ENCODE peak calls at places on chromosomes 13 and 19, in five cellular contexts. One of them, this sample, is unnamed. For H3K4me1, the result is how much of the 10 kb centered on the place peaks cover.

GRCh38 chr19:13537454-13537853 is 31.2 kb upstream of the CACNA1A start:
- DNase-seq in K562: peak
- DNase-seq in HepG2: no peak
- DNase-seq in H1: no peak
- DNase-seq in GM12878: no peak
- DNase-seq in this sample: no peak

GRCh38 chr13:102291587-102292218 is 110.1 kb downstream of the FGF14 start:
- DNase-seq in K562: no peak
- DNase-seq in HepG2: no peak
- DNase-seq in H1: no peak
- DNase-seq in GM12878: no peak
- DNase-seq in this sample: no peak

GRCh38 chr19:28876604-28877123 is 336.3 kb downstream of the UQCRFS1 start:
- DNase-seq in K562: no peak
- DNase-seq in HepG2: no peak
- DNase-seq in H1: no peak
- DNase-seq in GM12878: no peak
- DNase-seq in this sample: no peak

GRCh38 chr13:32408999-32409313 is 19.0 kb downstream of the N4BP2L1 start:
- DNase-seq in K562: no peak
- DNase-seq in HepG2: no peak
- DNase-seq in H1: no peak
- DNase-seq in GM12878: no peak
- DNase-seq in this sample: no peak

GRCh38 chr13:112814905-112815585 is 125.2 kb downstream of the ATP11A start:
- DNase-seq in K562: no peak
- DNase-seq in HepG2: no peak
- DNase-seq in H1: no peak
- DNase-seq in GM12878: no peak
- DNase-seq in this sample: no peak

GRCh38 chr13:106291006-106291405 is 244.5 kb downstream of the EFNB2 start:
- DNase-seq in K562: no peak
- DNase-seq in HepG2: no peak
- DNase-seq in H1: no peak
- DNase-seq in GM12878: no peak
- DNase-seq in this sample: no peak

GRCh38 chr19:2634228-2634951 is 68.1 kb downstream of the GNG7 start:
- DNase-seq in K562: no peak
- DNase-seq in HepG2: no peak
- DNase-seq in H1: no peak
- DNase-seq in GM12878: no peak
- DNase-seq in this sample: no peak

GRCh38 chr13:110774051-110774450 is 60.6 kb downstream of the ING1 start:
- DNase-seq in K562: no peak
- DNase-seq in HepG2: no peak
- DNase-seq in H1: no peak
- DNase-seq in GM12878: no peak
- DNase-seq in this sample: no peak

GRCh38 chr13:29537736-29538624 is 57.5 kb downstream of the SLC7A1 start:
- DNase-seq in K562: no peak
- DNase-seq in HepG2: no peak
- DNase-seq in H1: no peak
- DNase-seq in GM12878: no peak
- DNase-seq in this sample: no peak

GRCh38 chr19:632228-633067 is 889 bp downstream of the POLRMT start:
- DNase-seq in K562: peak
- DNase-seq in HepG2: peak
- DNase-seq in H1: no peak
- DNase-seq in GM12878: no peak
- DNase-seq in this sample: peak

GRCh38 chr19:19643158-19644053 is at the start of gene GMIP:
- DNase-seq in K562: peak
- DNase-seq in HepG2: peak
- DNase-seq in H1: no peak
- DNase-seq in GM12878: no peak
- DNase-seq in this sample: peak

GRCh38 chr19:53927745-53928144 is 18.7 kb downstream of the CACNG7 start:
- DNase-seq in K562: peak
- DNase-seq in HepG2: peak
- DNase-seq in H1: peak
- DNase-seq in GM12878: no peak
- DNase-seq in this sample: peak

GRCh38 chr13:25827986-25828385 is 223.8 kb downstream of the SHISA2 start:
- DNase-seq in K562: no peak
- DNase-seq in HepG2: no peak
- DNase-seq in H1: no peak
- DNase-seq in GM12878: no peak
- DNase-seq in this sample: no peak

GRCh38 chr13:23436680-23437079 is 3.2 kb upstream of the SACS start:
- DNase-seq in K562: no peak
- DNase-seq in HepG2: no peak
- DNase-seq in H1: no peak
- DNase-seq in GM12878: no peak
- DNase-seq in this sample: no peak

GRCh38 chr19:30519607-30520205 is 147.5 kb downstream of the ZNF536 start:
- DNase-seq in K562: no peak
- DNase-seq in HepG2: no peak
- DNase-seq in H1: no peak
- DNase-seq in GM12878: no peak
- DNase-seq in this sample: no peak

GRCh38 chr19:30516111-30516510 is 143.9 kb downstream of the ZNF536 start:
- DNase-seq in K562: no peak
- DNase-seq in HepG2: no peak
- DNase-seq in H1: no peak
- DNase-seq in GM12878: no peak
- DNase-seq in this sample: no peak

GRCh38 chr19:30512748-30513389 is 140.7 kb downstream of the ZNF536 start:
- DNase-seq in K562: no peak
- DNase-seq in HepG2: no peak
- DNase-seq in H1: no peak
- DNase-seq in GM12878: no peak
- DNase-seq in this sample: no peak

GRCh38 chr19:30518965-30519606 is 146.9 kb downstream of the ZNF536 start:
- DNase-seq in K562: no peak
- DNase-seq in HepG2: no peak
- DNase-seq in H1: no peak
- DNase-seq in GM12878: no peak
- DNase-seq in this sample: no peak

DNA sequence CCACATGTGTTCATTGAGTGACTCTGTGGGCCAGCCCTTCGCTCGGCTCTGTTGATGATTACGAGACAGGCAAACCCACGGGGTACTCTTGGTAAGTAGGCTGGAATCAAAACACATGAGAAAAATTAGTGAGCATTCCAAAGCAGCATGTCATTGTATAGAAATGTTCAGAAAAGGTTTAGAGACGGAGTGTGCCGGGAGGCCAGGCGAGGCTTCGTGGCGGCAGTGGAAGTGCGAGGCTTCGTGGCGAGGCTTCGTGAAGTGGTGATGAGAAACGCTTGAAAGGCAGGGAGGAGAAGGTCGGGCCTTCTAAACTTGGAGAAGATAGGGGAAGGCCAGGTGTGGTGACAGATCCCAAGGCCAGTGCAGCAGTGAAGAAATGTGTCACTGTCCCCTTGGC is 144.4 kb downstream of the ZNF536 start:
- DNase-seq in K562: no peak
- DNase-seq in HepG2: no peak
- DNase-seq in H1: no peak
- DNase-seq in GM12878: no peak
- DNase-seq in this sample: no peak
- TF ChIP-seq USF2 in K562: no peak
- TF ChIP-seq USF2 in HepG2: no peak
- TF ChIP-seq USF2 in H1: no peak
- TF ChIP-seq USF2 in GM12878: no peak
- TF ChIP-seq USF2 in this sample: no peak

GRCh38 chr13:52450012-52450792 is at the start of gene VPS36:
- DNase-seq in K562: peak
- DNase-seq in HepG2: peak
- DNase-seq in H1: peak
- DNase-seq in GM12878: peak
- DNase-seq in this sample: peak

GRCh38 chr13:52447815-52448552 is 2.5 kb downstream of the VPS36 start:
- DNase-seq in K562: no peak
- DNase-seq in HepG2: no peak
- DNase-seq in H1: no peak
- DNase-seq in GM12878: no peak
- DNase-seq in this sample: no peak

GRCh38 chr13:52450793-52451116 is 321 bp upstream of the VPS36 start:
- DNase-seq in K562: no peak
- DNase-seq in HepG2: no peak
- DNase-seq in H1: no peak
- DNase-seq in GM12878: no peak
- DNase-seq in this sample: no peak

GRCh38 chr13:52447354-52447753 is 3.1 kb downstream of the VPS36 start:
- DNase-seq in K562: no peak
- DNase-seq in HepG2: no peak
- DNase-seq in H1: no peak
- DNase-seq in GM12878: no peak
- DNase-seq in this sample: no peak

DNA sequence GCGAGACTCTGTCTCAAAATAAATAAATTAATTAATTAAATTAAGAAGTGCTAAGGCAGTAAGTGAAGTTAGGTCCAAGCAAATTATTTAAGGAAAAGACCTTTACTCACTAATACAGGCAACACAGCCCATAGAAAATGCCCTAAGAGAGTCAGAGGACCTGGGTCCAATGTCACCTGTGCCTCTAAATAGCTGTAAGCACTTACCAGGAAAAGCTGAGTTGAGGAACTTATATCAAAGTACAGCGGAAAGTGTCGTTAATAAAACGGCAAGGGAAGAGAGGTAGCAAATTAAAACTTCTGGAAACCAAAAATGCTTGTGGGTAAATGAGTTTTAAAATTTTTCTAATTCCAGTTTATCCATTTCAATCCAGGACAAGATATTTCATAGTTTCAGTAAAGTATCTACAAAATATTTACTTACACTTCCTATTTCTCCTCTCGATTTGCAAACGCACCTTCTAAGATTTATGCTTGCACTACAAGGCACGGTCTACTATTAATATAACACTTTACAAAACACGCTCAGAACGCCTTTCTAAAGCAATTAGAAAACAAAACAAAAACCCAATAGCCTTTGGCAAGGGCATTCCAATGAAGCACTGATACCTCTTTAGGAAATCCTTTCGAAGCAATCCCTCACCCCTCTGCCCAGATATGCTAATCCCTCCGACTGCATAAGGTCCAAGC is 967 bp downstream of the VPS36 start:
- DNase-seq in K562: no peak
- DNase-seq in HepG2: no peak
- DNase-seq in H1: no peak
- DNase-seq in GM12878: no peak
- DNase-seq in this sample: no peak
- H3K4me1 ChIP-seq in K562: under half
- H3K4me1 ChIP-seq in HepG2: under half
- H3K4me1 ChIP-seq in H1: under half
- H3K4me1 ChIP-seq in GM12878: under half
- H3K4me1 ChIP-seq in this sample: under half

GRCh38 chr13:49985129-49985528 is 11.7 kb upstream of the TRIM13 start:
- DNase-seq in K562: no peak
- DNase-seq in HepG2: no peak
- DNase-seq in H1: no peak
- DNase-seq in GM12878: no peak
- DNase-seq in this sample: no peak

DNA sequence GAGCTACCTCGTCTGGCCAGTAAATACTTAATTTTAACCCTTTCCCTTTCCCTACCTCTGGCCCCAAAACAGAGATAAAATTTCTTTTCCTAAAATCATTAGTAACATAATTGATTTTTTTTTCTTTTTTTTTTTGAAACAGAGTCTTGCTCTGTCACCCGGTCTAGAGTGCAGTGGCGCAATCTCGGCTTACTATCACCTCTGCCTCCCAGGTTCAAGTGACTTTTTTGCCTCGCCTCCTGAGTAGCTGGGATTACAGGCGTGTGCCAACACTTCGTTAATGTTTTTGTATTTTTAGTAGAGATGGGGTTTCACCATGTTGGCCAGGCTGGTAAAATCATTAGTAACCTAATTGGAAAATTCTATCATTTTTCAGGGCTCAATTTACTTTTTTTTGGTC is 10.4 kb upstream of the TRIM13 start:
- DNase-seq in K562: no peak
- DNase-seq in HepG2: no peak
- DNase-seq in H1: no peak
- DNase-seq in GM12878: no peak
- DNase-seq in this sample: no peak
- TF ChIP-seq HDAC2 in K562: no peak
- TF ChIP-seq HDAC2 in HepG2: no peak
- TF ChIP-seq HDAC2 in H1: no peak
- TF ChIP-seq HDAC2 in GM12878: no peak
- TF ChIP-seq HDAC2 in this sample: no peak

GRCh38 chr19:44566984-44567383 is 37.5 kb upstream of the CEACAM20 start:
- DNase-seq in K562: no peak
- DNase-seq in HepG2: no peak
- DNase-seq in H1: no peak
- DNase-seq in GM12878: no peak
- DNase-seq in this sample: no peak
- TF ChIP-seq USF2 in K562: no peak
- TF ChIP-seq USF2 in HepG2: no peak
- TF ChIP-seq USF2 in H1: no peak
- TF ChIP-seq USF2 in GM12878: no peak
- TF ChIP-seq USF2 in this sample: no peak

GRCh38 chr19:38889803-38890202 is 9.6 kb downstream of the SIRT2 start:
- DNase-seq in K562: no peak
- DNase-seq in HepG2: no peak
- DNase-seq in H1: no peak
- DNase-seq in GM12878: no peak
- DNase-seq in this sample: no peak

GRCh38 chr19:38888876-38889275 is 10.5 kb downstream of the SIRT2 start:
- DNase-seq in K562: no peak
- DNase-seq in HepG2: no peak
- DNase-seq in H1: no peak
- DNase-seq in GM12878: no peak
- DNase-seq in this sample: no peak

GRCh38 chr19:38891791-38892190 is 7.6 kb downstream of the SIRT2 start:
- DNase-seq in K562: no peak
- DNase-seq in HepG2: no peak
- DNase-seq in H1: no peak
- DNase-seq in GM12878: no peak
- DNase-seq in this sample: no peak

GRCh38 chr19:38892841-38893240 is 6.6 kb downstream of the SIRT2 start:
- DNase-seq in K562: peak
- DNase-seq in HepG2: no peak
- DNase-seq in H1: no peak
- DNase-seq in GM12878: no peak
- DNase-seq in this sample: no peak

GRCh38 chr19:38890686-38891085 is 8.7 kb downstream of the SIRT2 start:
- DNase-seq in K562: no peak
- DNase-seq in HepG2: no peak
- DNase-seq in H1: no peak
- DNase-seq in GM12878: no peak
- DNase-seq in this sample: no peak
- H3K4me1 ChIP-seq in K562: under half
- H3K4me1 ChIP-seq in HepG2: under half
- H3K4me1 ChIP-seq in H1: under half
- H3K4me1 ChIP-seq in GM12878: under half
- H3K4me1 ChIP-seq in this sample: under half

GRCh38 chr13:48977973-48978372 is 2.3 kb downstream of the FNDC3A start:
- DNase-seq in K562: no peak
- DNase-seq in HepG2: no peak
- DNase-seq in H1: no peak
- DNase-seq in GM12878: no peak
- DNase-seq in this sample: no peak
- TF ChIP-seq HDAC2 in K562: no peak
- TF ChIP-seq HDAC2 in HepG2: no peak
- TF ChIP-seq HDAC2 in H1: no peak
- TF ChIP-seq HDAC2 in GM12878: no peak
- TF ChIP-seq HDAC2 in this sample: no peak